ENCODE peak calls at places on chromosomes 5 and 9, in six cellular contexts. D is transverse colon; K is SK-N-SH; N is CD4-positive, alpha-beta memory T cell; H is suprapubic skin; A is breast epithelium. O is an unnamed sample.
A peak's percentile ranks its signal among the peaks of the same experiment; 100 is the strongest.

GRCh38 chr5:111975133-111975532 is 218.1 kb upstream of the NREP start:
- DNase-seq in D (no peak), K (no peak), N (no peak), H (no peak), A (no peak), O (no peak)

GRCh38 chr9:34454571-34455065 is 3.8 kb downstream of the FAM219A start:
- DNase-seq in D (no peak), K (peak; percentile 34), N (no peak), H (no peak), A (no peak), O (no peak)

GRCh38 chr9:114503009-114503408 is 2.3 kb downstream of the WHRN start:
- DNase-seq in D (no peak), K (no peak), N (no peak), H (no peak), A (no peak), O (no peak)

GRCh38 chr9:71725590-71726338 is 42.5 kb downstream of the CEMIP2 start:
- DNase-seq in D (no peak), K (no peak), N (no peak), H (no peak), A (no peak), O (no peak)

GRCh38 chr5:79133121-79133656 is 21.6 kb downstream of the BHMT start:
- DNase-seq in D (no peak), K (peak; percentile 30), N (peak; percentile 42), H (no peak), A (no peak), O (no peak)

GRCh38 chr5:96716007-96716406 is 53.8 kb downstream of the CAST start:
- DNase-seq in D (no peak), K (no peak), N (peak; percentile 61), H (no peak), A (no peak), O (no peak)

GRCh38 chr9:135504262-135505229 is 4.1 kb downstream of the MRPS2 start:
- DNase-seq in D (peak; percentile 52), K (peak; percentile 83), N (peak; percentile 47), H (peak; percentile 64), A (no peak), O (no peak)

GRCh38 chr5:65213921-65214525 is 267.7 kb downstream of the ADAMTS6 start:
- DNase-seq in D (peak; percentile 9), K (peak; percentile 46), N (no peak), H (no peak), A (no peak), O (no peak)

GRCh38 chr9:32526042-32526706 is at the start of gene RIGI:
- DNase-seq in D (peak; percentile 94), K (peak; percentile 64), N (peak; percentile 83), H (peak; percentile 96), A (peak; percentile 90), O (peak; percentile 80)

GRCh38 chr9:29691758-29692407 is 2118.6 kb upstream of the C9orf72 start:
- DNase-seq in D (no peak), K (peak; percentile 2), N (no peak), H (no peak), A (no peak), O (no peak)

GRCh38 chr5:609506-609905 is 2.6 kb upstream of the CEP72 start:
- DNase-seq in D (no peak), K (no peak), N (no peak), H (no peak), A (no peak), O (no peak)

GRCh38 chr9:137457406-137458193 is 1.5 kb downstream of the NSMF start:
- DNase-seq in D (no peak), K (peak; percentile 24), N (no peak), H (peak; percentile 70), A (no peak), O (no peak)
- H3K4me1 ChIP-seq in D (peaks cover 40% of the 10 kb centered on the region), K (peaks cover 18% of the 10 kb centered on the region), N (peaks cover 66% of the 10 kb centered on the region), H (peaks cover 58% of the 10 kb centered on the region), A (no peaks in the 10 kb centered on the region), O (peaks cover 28% of the 10 kb centered on the region)

GRCh38 chr9:83185517-83186192 is 122.7 kb upstream of the RASEF start:
- DNase-seq in D (no peak), K (no peak), N (no peak), H (no peak), A (no peak), O (no peak)
- H3K27ac ChIP-seq in D (no peak overlapping the region), K (no peak overlapping the region), N (no peak overlapping the region), H (no peak overlapping the region), A (no peak overlapping the region), O (no peak overlapping the region)

GRCh38 chr5:93600409-93601052 is 17.5 kb downstream of the NR2F1 start:
- DNase-seq in D (no peak), K (no peak), N (no peak), H (no peak), A (no peak), O (no peak)
- H3K27me3 ChIP-seq in D (peaks cover 100% of the 10 kb centered on the region), K (no peaks in the 10 kb centered on the region), N (peaks cover 93% of the 10 kb centered on the region), H (peaks cover 100% of the 10 kb centered on the region), A (peaks cover 92% of the 10 kb centered on the region), O (peaks cover 43% of the 10 kb centered on the region)

GRCh38 chr5:140250386-140250785 is 52.5 kb downstream of the PFDN1 start:
- DNase-seq in D (no peak), K (no peak), N (no peak), H (no peak), A (no peak), O (no peak)
- H3K4me1 ChIP-seq in D (peaks cover 29% of the 10 kb centered on the region), K (peaks cover 28% of the 10 kb centered on the region), N (peaks cover 58% of the 10 kb centered on the region), H (peaks cover 36% of the 10 kb centered on the region), A (no peaks in the 10 kb centered on the region), O (peaks cover 4% of the 10 kb centered on the region)

DNA sequence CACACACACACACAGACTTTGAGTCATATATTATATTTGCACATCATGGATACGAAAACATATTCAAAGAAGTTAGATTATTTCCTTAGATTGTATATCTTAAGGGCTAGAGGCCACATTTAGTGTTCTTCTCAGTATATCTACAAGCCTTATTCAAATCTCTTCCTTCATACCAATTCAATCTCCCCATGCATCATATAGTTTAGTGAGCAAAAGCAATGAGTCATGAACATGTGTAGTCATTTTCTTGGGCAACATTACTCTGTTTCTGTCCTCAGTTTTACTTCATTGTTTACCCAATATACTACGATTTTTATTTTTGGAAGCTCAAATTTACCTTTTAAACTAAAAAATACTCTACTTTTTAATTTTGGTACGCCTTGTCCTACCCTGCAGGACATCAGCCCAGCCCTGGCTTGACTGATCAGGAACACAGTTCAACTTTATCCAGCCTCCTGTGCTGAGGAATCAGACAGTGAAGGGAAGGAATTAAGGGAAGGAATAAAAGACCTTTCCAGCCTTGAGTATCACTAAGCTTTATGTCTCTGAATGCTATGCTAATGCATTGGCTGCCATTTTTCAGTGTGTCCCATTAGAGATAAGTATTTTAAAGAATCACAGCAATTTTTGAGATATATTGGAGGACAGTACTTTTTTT is 101.7 kb upstream of the FST start:
- DNase-seq in D (no peak), K (no peak), N (no peak), H (no peak), A (no peak), O (no peak)
- H3K27ac ChIP-seq in D (no peak overlapping the region), K (peak overlapping the region; percentile 95), N (no peak overlapping the region), H (no peak overlapping the region), A (no peak overlapping the region), O (no peak overlapping the region)

GRCh38 chr5:175866377-175866907 is 4.9 kb upstream of the CPLX2 start:
- DNase-seq in D (no peak), K (no peak), N (no peak), H (no peak), A (no peak), O (no peak)

GRCh38 chr5:175870820-175871447 is 444 bp upstream of the CPLX2 start:
- DNase-seq in D (no peak), K (peak; percentile 47), N (no peak), H (no peak), A (no peak), O (no peak)

GRCh38 chr5:175868996-175869638 is 2.3 kb upstream of the CPLX2 start:
- DNase-seq in D (no peak), K (no peak), N (no peak), H (no peak), A (no peak), O (no peak)

GRCh38 chr5:175867587-175868347 is 3.6 kb upstream of the CPLX2 start:
- DNase-seq in D (peak; percentile 58), K (peak; percentile 85), N (no peak), H (no peak), A (no peak), O (no peak)

GRCh38 chr5:175868348-175868723 is 3.0 kb upstream of the CPLX2 start:
- DNase-seq in D (no peak), K (no peak), N (no peak), H (no peak), A (no peak), O (no peak)
- H3K27me3 ChIP-seq in D (peaks cover 46% of the 10 kb centered on the region), K (no peaks in the 10 kb centered on the region), N (peaks cover 5% of the 10 kb centered on the region), H (peaks cover 46% of the 10 kb centered on the region), A (peaks cover 47% of the 10 kb centered on the region), O (no peaks in the 10 kb centered on the region)